ENCODE peak calls at places on chromosome 14, in nine cellular contexts. V, Z, H, U, I, E, T, J and Q are unnamed samples.

GRCh38 chr14:54427914-54428313 is 13.3 kb downstream of the CNIH1 start:
- DNase-seq in V (no peak), Z (no peak), H (no peak), U (no peak), I (no peak), E (no peak), T (no peak), J (peak; percentile 52), Q (no peak)

GRCh38 chr14:39229601-39230110 is 4.1 kb upstream of the MIA2 start:
- DNase-seq in V (no peak), Z (no peak), H (no peak), U (no peak), I (no peak), E (no peak), T (no peak), J (no peak), Q (peak; percentile 33)

GRCh38 chr14:51540364-51540763 is 111.3 kb upstream of the FRMD6 start:
- DNase-seq in V (no peak), Z (no peak), H (no peak), U (peak; percentile 52), I (no peak), E (no peak), T (no peak), J (no peak), Q (no peak)

GRCh38 chr14:87102979-87103378 is 890.0 kb downstream of the GALC start:
- DNase-seq in V (no peak), Z (no peak), H (no peak), U (no peak), I (no peak), E (no peak), T (no peak), J (no peak), Q (no peak)

GRCh38 chr14:72644038-72644437 is 249.9 kb downstream of the DPF3 start:
- DNase-seq in V (no peak), Z (no peak), H (no peak), U (no peak), I (no peak), E (no peak), T (peak; percentile 34), J (no peak), Q (no peak)

GRCh38 chr14:29236848-29237247 is 470.3 kb downstream of the FOXG1 start:
- DNase-seq in V (no peak), Z (no peak), H (no peak), U (no peak), I (no peak), E (no peak), T (no peak), J (no peak), Q (no peak)

GRCh38 chr14:68968721-68969120 is 10.4 kb downstream of the ACTN1 start:
- DNase-seq in V (no peak), Z (no peak), H (no peak), U (no peak), I (no peak), E (no peak), T (no peak), J (no peak), Q (no peak)

GRCh38 chr14:22848391-22849164 is 12.2 kb downstream of the MMP14 start:
- DNase-seq in V (peak; percentile 69), Z (no peak), H (peak; percentile 35), U (no peak), I (peak; percentile 84), E (no peak), T (no peak), J (no peak), Q (no peak)

GRCh38 chr14:76337619-76338545 is 38.1 kb upstream of the ESRRB start:
- DNase-seq in V (no peak), Z (no peak), H (no peak), U (no peak), I (no peak), E (no peak), T (no peak), J (no peak), Q (no peak)

GRCh38 chr14:104509673-104510072 is 69.9 kb upstream of the C14orf180 start:
- DNase-seq in V (no peak), Z (no peak), H (no peak), U (no peak), I (no peak), E (no peak), T (no peak), J (no peak), Q (no peak)
- TF ChIP-seq CTCF in V (no peak), Z (no peak), H (no peak), U (no peak), I (no peak), E (peak; percentile 1), T (no peak), J (no peak), Q (no peak)

DNA sequence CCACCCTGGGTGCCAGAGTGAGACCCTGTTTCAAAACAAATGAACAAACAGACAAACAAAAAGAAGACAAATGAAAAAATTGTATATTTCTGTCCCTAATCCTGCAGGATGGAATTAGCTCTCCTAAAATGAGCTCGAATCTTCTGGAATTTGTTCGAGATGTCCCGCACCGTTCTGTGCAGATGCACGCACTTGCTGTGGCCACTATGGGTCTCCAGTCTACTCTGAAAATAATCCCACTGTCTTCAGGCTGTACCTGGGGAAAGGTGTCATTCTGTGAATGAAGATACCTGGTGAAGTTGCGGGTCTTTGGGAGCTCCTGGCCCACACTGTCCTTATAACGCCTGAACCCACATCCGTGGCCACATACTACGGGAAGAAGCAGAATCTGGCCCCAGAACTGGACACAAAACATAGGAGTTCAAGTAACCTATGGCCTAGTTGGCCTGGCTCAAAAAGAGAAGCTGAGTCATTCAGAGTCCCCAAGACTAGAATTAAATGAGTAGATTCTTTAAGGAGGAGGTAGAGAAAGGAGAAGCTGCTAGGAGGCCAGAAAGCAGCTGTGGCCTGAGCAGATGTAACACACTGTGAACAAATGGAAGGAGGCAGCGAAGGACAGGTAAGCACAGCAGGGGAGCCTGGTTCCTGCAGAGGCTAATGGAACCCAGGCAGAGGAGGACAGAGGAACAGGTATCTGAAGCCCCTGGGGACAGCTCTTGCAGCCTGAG is 108.6 kb downstream of the FOXN3 start:
- DNase-seq in V (no peak), Z (no peak), H (no peak), U (no peak), I (no peak), E (peak; percentile 76), T (no peak), J (no peak), Q (no peak)
- TF ChIP-seq CTCF in V (no peak), Z (no peak), H (no peak), U (no peak), I (no peak), E (peak; percentile 13), T (no peak), J (no peak), Q (no peak)

GRCh38 chr14:60488175-60488574 is 2.3 kb upstream of the C14orf39 start:
- DNase-seq in V (no peak), Z (no peak), H (no peak), U (no peak), I (no peak), E (no peak), T (no peak), J (no peak), Q (no peak)
- TF ChIP-seq CTCF in V (no peak), Z (peak; percentile 33), H (no peak), U (no peak), I (no peak), E (no peak), T (no peak), J (peak; percentile 21), Q (no peak)

GRCh38 chr14:90287791-90288190 is 31.4 kb downstream of the PSMC1 start:
- DNase-seq in V (peak; percentile 40), Z (no peak), H (no peak), U (no peak), I (no peak), E (no peak), T (no peak), J (no peak), Q (no peak)
- TF ChIP-seq CTCF in V (no peak), Z (no peak), H (no peak), U (no peak), I (no peak), E (no peak), T (no peak), J (no peak), Q (no peak)

GRCh38 chr14:21039585-21040369 is 2.4 kb upstream of the RNASE7 start:
- DNase-seq in V (no peak), Z (peak; percentile 66), H (peak; percentile 56), U (no peak), I (no peak), E (peak; percentile 50), T (no peak), J (peak; percentile 85), Q (peak; percentile 26)

GRCh38 chr14:21043387-21044105 is 1.4 kb downstream of the RNASE7 start:
- DNase-seq in V (no peak), Z (no peak), H (no peak), U (no peak), I (no peak), E (no peak), T (no peak), J (no peak), Q (no peak)

GRCh38 chr14:21040370-21040925 is 1.7 kb upstream of the RNASE7 start:
- DNase-seq in V (no peak), Z (no peak), H (no peak), U (no peak), I (no peak), E (no peak), T (no peak), J (no peak), Q (no peak)

GRCh38 chr14:21042918-21043317 is 756 bp downstream of the RNASE7 start:
- DNase-seq in V (no peak), Z (no peak), H (no peak), U (no peak), I (no peak), E (no peak), T (no peak), J (no peak), Q (no peak)

DNA sequence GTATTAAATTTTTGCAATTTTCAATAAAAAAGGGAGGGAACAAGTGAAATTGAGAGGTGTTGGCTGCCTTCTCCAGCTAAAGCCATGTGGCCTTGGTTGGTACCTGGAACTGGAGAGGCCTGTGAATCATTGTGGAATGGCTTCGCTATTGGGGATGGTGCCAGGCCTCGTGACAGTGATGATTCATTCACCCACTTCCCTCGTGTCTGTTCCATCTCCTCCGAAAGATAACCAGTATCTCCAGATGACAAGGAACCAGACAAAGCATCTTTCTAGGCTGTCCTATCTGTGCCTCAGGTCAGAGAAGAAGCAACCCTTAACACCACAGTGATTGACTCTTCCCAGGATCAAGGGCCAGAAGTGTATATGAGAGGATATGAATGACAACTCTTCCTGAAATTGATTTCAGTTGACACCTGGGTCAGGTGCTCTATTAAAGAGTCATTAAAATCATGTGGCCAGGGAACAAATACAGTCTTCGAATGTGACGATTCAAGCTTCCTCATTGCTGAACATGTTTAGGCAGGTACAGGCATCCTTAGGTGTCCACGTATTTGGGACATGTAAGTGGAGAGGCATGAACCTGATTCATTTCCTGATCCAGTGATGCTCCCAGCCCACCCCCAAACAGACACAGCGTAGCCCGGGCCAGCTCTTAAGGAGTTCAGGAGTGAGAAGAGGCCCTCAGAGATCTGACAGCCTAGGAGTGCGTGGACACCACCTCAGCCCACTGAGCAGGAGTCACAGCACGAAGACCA is at the start of gene RNASE7:
- DNase-seq in V (no peak), Z (no peak), H (no peak), U (no peak), I (no peak), E (no peak), T (no peak), J (no peak), Q (no peak)
- TF ChIP-seq CTCF in V (no peak), Z (no peak), H (no peak), U (no peak), I (no peak), E (no peak), T (no peak), J (no peak), Q (no peak)

GRCh38 chr14:49767473-49768300 is at the start of gene KLHDC2:
- DNase-seq in V (peak; percentile 97), Z (peak; percentile 65), H (peak; percentile 91), U (peak; percentile 58), I (peak; percentile 98), E (peak; percentile 95), T (peak; percentile 90), J (peak; percentile 94), Q (peak; percentile 90)
- TF ChIP-seq CTCF in V (peak; percentile 25), Z (peak; percentile 62), H (no peak), U (no peak), I (peak; percentile 39), E (peak; percentile 20), T (no peak), J (peak; percentile 24), Q (peak; percentile 25)